ENCODE peak calls at places on chromosomes 11 and 22, in ten cellular contexts. C is hippocampal formation; R is cerebellum; U is dorsolateral prefrontal cortex; F is stimulated activated CD8-positive, alpha-beta memory T cell treated with anti-CD3 and anti-CD28 coated beads, Interleukin-2, amount 100 ng/mL, for 48 hours; A is epithelial cell of esophagus; N is stimulated activated CD4-positive, alpha-beta T cell treated with anti-CD3 and anti-CD28 coated beads, Interleukin-1b, Interleukin-23, amount 100 ng/mL, for 1 hour; O is HCT116; E is NCI-H460; S is activated T-cell treated with anti-CD3 and anti-CD28 coated beads for 48 hours. I is an unnamed sample.

GRCh38 chr11:125903753-125904659 is at the start of gene DDX25:
- DNase-seq in R (peak; percentile 89), U (peak; percentile 83), S (peak; percentile 17), O (no peak), N (no peak), F (no peak), E (no peak), C (peak; percentile 38), A (no peak), I (no peak)

GRCh38 chr11:59898046-59898445 is 19.5 kb downstream of the OOSP3 start:
- DNase-seq in C (no peak), F (no peak), E (no peak), O (no peak), U (no peak), A (no peak), R (no peak), N (no peak), S (no peak), I (no peak)

GRCh38 chr22:43099095-43099494 is 9.9 kb upstream of the TTLL1 start:
- DNase-seq in N (no peak), S (no peak), C (no peak), E (no peak), O (no peak), U (no peak), F (no peak), A (no peak), R (no peak), I (no peak)

GRCh38 chr22:24412274-24412673 is 15.1 kb upstream of the ADORA2A start:
- DNase-seq in S (no peak), N (no peak), E (no peak), R (no peak), U (no peak), F (no peak), A (no peak), O (no peak), C (no peak), I (no peak)

GRCh38 chr11:128422576-128423370 is 164.6 kb downstream of the ETS1 start:
- DNase-seq in A (no peak), S (peak; percentile 89), O (no peak), R (no peak), C (no peak), E (no peak), U (no peak), N (peak; percentile 76), F (peak; percentile 88), I (no peak)

GRCh38 chr22:45083659-45084305 is 74.0 kb upstream of the PHF21B start:
- DNase-seq in N (no peak), E (no peak), O (no peak), C (no peak), F (peak; percentile 25), A (peak; percentile 78), S (peak; percentile 41), U (peak; percentile 56), R (no peak), I (no peak)

GRCh38 chr22:36323855-36324331 is 63.9 kb downstream of the MYH9 start:
- DNase-seq in N (no peak), E (no peak), O (no peak), U (peak; percentile 59), S (no peak), F (no peak), A (no peak), C (no peak), R (no peak), I (no peak)

GRCh38 chr11:59557940-59558643 is 46.8 kb downstream of the OR4D9 start:
- DNase-seq in N (no peak), O (no peak), F (no peak), S (no peak), R (no peak), A (no peak), U (no peak), E (no peak), C (no peak), I (no peak)

GRCh38 chr11:62931501-62932278 is 10.5 kb upstream of the CHRM1 start:
- DNase-seq in O (no peak), S (no peak), F (no peak), A (no peak), E (no peak), N (no peak), R (no peak), C (no peak), U (no peak), I (no peak)

GRCh38 chr11:97909544-97910394 is 1111.0 kb upstream of the CNTN5 start:
- DNase-seq in E (no peak), N (no peak), O (no peak), A (no peak), R (no peak), C (no peak), F (no peak), S (no peak), U (no peak), I (no peak)